ENCODE peak calls at places on chromosome 16, in four cellular contexts. C is A673, D is lower lobe of right lung, W is left ventricle myocardium inferior. J is an unnamed sample. For H3K4me1, the result is how much of the 10 kb centered on the place peaks cover.

GRCh38 chr16:22694887-22695382 is 119.0 kb upstream of the HS3ST2 start:
- DNase-seq in C (no peak), W (no peak), D (no peak), J (no peak)

GRCh38 chr16:25988089-25988488 is 296.3 kb downstream of the HS3ST4 start:
- DNase-seq in C (no peak), W (no peak), D (no peak), J (no peak)

GRCh38 chr16:19093631-19094541 is 19.9 kb upstream of the ITPRIPL2 start:
- DNase-seq in C (no peak), D (no peak), W (no peak), J (no peak)

GRCh38 chr16:65936096-65936495 is 430.4 kb upstream of the CDH5 start:
- DNase-seq in D (no peak), W (no peak), C (no peak), J (no peak)

GRCh38 chr16:23858496-23859062 is 22.8 kb downstream of the PRKCB start:
- DNase-seq in W (no peak), D (no peak), C (peak), J (no peak)

GRCh38 chr16:87012954-87013938 is 303.9 kb downstream of the C16orf95 start:
- DNase-seq in D (no peak), W (no peak), C (no peak), J (no peak)

GRCh38 chr16:23876256-23876896 is 40.6 kb downstream of the PRKCB start:
- DNase-seq in W (no peak), C (no peak), D (no peak), J (no peak)

GRCh38 chr16:78264642-78265041 is 165.2 kb downstream of the WWOX start:
- DNase-seq in W (no peak), C (no peak), D (no peak), J (no peak)

GRCh38 chr16:89334461-89334860 is 117.0 kb downstream of the ZNF778 start:
- DNase-seq in D (peak), W (no peak), C (no peak), J (no peak)

GRCh38 chr16:20918486-20919239 is 18.1 kb downstream of the LYRM1 start:
- DNase-seq in C (peak), D (peak), W (peak), J (no peak)

GRCh38 chr16:28081391-28081790 is 17.9 kb upstream of the GSG1L start:
- DNase-seq in C (no peak), D (no peak), W (no peak), J (no peak)

GRCh38 chr16:4948903-4949766 is 9.0 kb upstream of the SEC14L5 start:
- DNase-seq in W (no peak), C (no peak), D (no peak), J (no peak)

GRCh38 chr16:4947722-4948503 is 10.2 kb upstream of the SEC14L5 start:
- DNase-seq in C (no peak), W (no peak), D (no peak), J (no peak)

GRCh38 chr16:4944333-4945281 is 7.7 kb upstream of the PPL start:
- DNase-seq in D (peak), C (peak), W (peak), J (peak)

GRCh38 chr16:4945560-4946502 is 8.9 kb upstream of the PPL start:
- DNase-seq in C (peak), W (peak), D (peak), J (no peak)

DNA sequence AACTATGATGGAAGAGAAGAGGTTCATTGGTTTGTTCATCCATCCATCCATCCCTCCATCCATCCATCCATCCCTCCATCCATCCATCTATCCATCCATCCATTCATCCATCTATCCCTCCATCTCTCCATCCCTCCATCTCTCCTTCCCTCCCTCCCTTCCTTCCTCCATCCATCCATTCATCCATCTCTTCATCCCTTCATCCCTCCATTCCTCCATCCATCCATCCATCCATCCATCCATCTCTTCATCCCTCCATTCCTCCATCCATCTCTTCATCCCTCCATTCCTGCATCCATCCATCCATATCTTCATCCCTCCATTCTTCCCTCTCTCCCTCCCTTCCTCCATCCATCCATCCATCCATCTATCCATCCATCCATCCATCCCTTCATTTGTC is 10.0 kb upstream of the PPL start:
- DNase-seq in C (no peak), D (no peak), W (no peak), J (no peak)
- H3K4me1 ChIP-seq in C (under half), D (under half), W (under half), J (under half)

GRCh38 chr16:47057631-47057996 is 84.1 kb upstream of the DNAJA2 start:
- DNase-seq in D (no peak), C (no peak), W (no peak), J (no peak)
- H3K27ac ChIP-seq in D (no peak), C (no peak), W (no peak), J (no peak)

GRCh38 chr16:12231666-12232065 is 255.1 kb downstream of the SNX29 start:
- DNase-seq in W (no peak), C (no peak), D (no peak), J (no peak)
- H3K4me1 ChIP-seq in W (under half), C (under half), D (under half), J (under half)

DNA sequence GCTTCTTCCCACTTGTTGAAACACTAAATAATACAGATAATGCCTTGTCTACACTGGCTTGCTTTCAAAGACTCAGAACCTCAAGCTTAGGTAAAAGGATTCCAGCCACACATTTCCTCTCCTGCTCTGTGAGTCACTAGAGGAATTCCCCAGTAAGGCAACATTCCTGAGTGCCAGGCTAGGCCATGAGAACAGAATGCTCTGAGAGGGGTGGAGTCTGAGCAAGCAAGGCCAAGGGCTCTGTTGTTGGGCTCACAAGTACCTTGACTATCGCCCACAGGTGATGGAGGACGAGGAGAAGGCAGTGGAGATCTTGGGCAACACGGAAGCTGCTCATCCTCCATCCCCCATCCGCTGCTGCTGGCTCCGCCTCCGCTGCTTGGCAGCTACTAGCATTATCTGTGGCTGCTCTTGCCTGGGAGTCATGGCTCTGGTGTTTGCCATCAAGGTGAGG is 6.7 kb upstream of the PHKG2 start:
- DNase-seq in W (no peak), C (peak), D (peak), J (peak)
- H3K27ac ChIP-seq in W (peak), C (no peak), D (peak), J (peak)

GRCh38 chr16:47469227-47469626 is 8.1 kb downstream of the PHKB start:
- DNase-seq in W (no peak), C (no peak), D (no peak), J (no peak)
- H3K4me1 ChIP-seq in W (half or more), C (under half), D (under half), J (under half)

GRCh38 chr16:73036074-73036826 is 11.7 kb downstream of the ZFHX3 start:
- DNase-seq in C (peak), W (no peak), D (no peak), J (no peak)

GRCh38 chr16:73033271-73033998 is 14.5 kb downstream of the ZFHX3 start:
- DNase-seq in D (no peak), C (peak), W (no peak), J (no peak)

GRCh38 chr16:73034374-73034773 is 13.6 kb downstream of the ZFHX3 start:
- DNase-seq in D (no peak), C (no peak), W (no peak), J (no peak)

GRCh38 chr16:73031155-73031866 is 16.6 kb downstream of the ZFHX3 start:
- DNase-seq in C (no peak), W (no peak), D (no peak), J (no peak)

GRCh38 chr16:73032548-73033270 is 15.2 kb downstream of the ZFHX3 start:
- DNase-seq in C (no peak), D (no peak), W (no peak), J (no peak)
- H3K27ac ChIP-seq in C (peak), D (no peak), W (peak), J (no peak)

DNA sequence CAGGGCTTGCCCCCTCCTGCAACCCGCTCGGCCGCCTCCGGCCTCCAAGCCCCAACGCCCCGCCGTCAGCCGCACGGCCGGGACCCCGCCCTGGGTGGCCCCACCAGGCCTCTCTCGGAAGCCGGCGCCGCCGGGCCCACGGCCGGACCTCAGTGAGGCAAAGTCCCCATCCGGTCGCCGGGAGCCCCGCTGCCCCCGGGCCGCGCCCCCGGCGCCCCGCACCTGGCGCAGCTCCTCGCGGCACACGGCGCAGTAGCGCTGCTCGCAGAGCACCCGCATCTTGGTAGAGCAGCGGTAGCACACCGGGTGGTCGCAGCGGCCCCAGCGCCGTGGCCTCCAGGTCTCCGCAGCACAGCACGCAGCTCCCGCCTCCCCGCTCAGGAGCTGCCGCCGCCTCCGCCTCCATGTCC is 314 bp downstream of the ZNF598 start:
- DNase-seq in D (no peak), W (peak), C (no peak), J (peak)
- H3K4me1 ChIP-seq in D (half or more), W (half or more), C (under half), J (under half)

J was measured in small intestine.